ENCODE peak calls at places on chromosomes 13 and 19, in seven cellular contexts. One of them, this sample, is unnamed. For H3K4me1, the result is how much of the 10 kb centered on the place peaks cover.

GRCh38 chr13:95050800-95051620 is 250.2 kb downstream of the ABCC4 start:
- DNase-seq in tibial nerve: no peak
- DNase-seq in heart right ventricle: no peak
- DNase-seq in thoracic aorta: no peak
- DNase-seq in neural progenitor cell: no peak
- DNase-seq in tibial artery: no peak
- DNase-seq in left ventricle myocardium inferior: no peak
- DNase-seq in this sample: no peak

GRCh38 chr13:21528616-21529015 is 69.5 kb upstream of the ZDHHC20 start:
- DNase-seq in tibial artery: no peak
- DNase-seq in tibial nerve: no peak
- DNase-seq in thoracic aorta: no peak
- DNase-seq in neural progenitor cell: no peak
- DNase-seq in heart right ventricle: no peak
- DNase-seq in left ventricle myocardium inferior: no peak
- DNase-seq in this sample: no peak

GRCh38 chr19:56765107-56765506 is 75.4 kb downstream of the PEG3 start:
- DNase-seq in thoracic aorta: no peak
- DNase-seq in neural progenitor cell: no peak
- DNase-seq in tibial nerve: no peak
- DNase-seq in heart right ventricle: peak
- DNase-seq in left ventricle myocardium inferior: peak
- DNase-seq in tibial artery: peak
- DNase-seq in this sample: no peak

GRCh38 chr13:97224544-97225324 is 2.6 kb downstream of the MBNL2 start:
- DNase-seq in thoracic aorta: no peak
- DNase-seq in left ventricle myocardium inferior: no peak
- DNase-seq in heart right ventricle: no peak
- DNase-seq in tibial artery: no peak
- DNase-seq in neural progenitor cell: no peak
- DNase-seq in tibial nerve: peak
- DNase-seq in this sample: peak

GRCh38 chr19:51735759-51736449 is 12.1 kb upstream of the HAS1 start:
- DNase-seq in left ventricle myocardium inferior: peak
- DNase-seq in neural progenitor cell: no peak
- DNase-seq in tibial nerve: peak
- DNase-seq in tibial artery: peak
- DNase-seq in heart right ventricle: peak
- DNase-seq in thoracic aorta: peak
- DNase-seq in this sample: peak

GRCh38 chr13:112978561-112979405 is 9.8 kb downstream of the MCF2L start:
- DNase-seq in thoracic aorta: no peak
- DNase-seq in left ventricle myocardium inferior: peak
- DNase-seq in tibial artery: no peak
- DNase-seq in tibial nerve: no peak
- DNase-seq in heart right ventricle: peak
- DNase-seq in neural progenitor cell: no peak
- DNase-seq in this sample: no peak

GRCh38 chr19:35657904-35658700 is 8.2 kb upstream of the UPK1A start:
- DNase-seq in tibial nerve: no peak
- DNase-seq in tibial artery: no peak
- DNase-seq in heart right ventricle: no peak
- DNase-seq in thoracic aorta: no peak
- DNase-seq in neural progenitor cell: no peak
- DNase-seq in left ventricle myocardium inferior: no peak
- DNase-seq in this sample: no peak

GRCh38 chr13:36282818-36283432 is 14.7 kb downstream of the CCDC169 start:
- DNase-seq in heart right ventricle: no peak
- DNase-seq in neural progenitor cell: peak
- DNase-seq in thoracic aorta: no peak
- DNase-seq in tibial artery: no peak
- DNase-seq in left ventricle myocardium inferior: no peak
- DNase-seq in tibial nerve: no peak
- DNase-seq in this sample: no peak

GRCh38 chr13:113050856-113051431 is 54.6 kb upstream of the F7 start:
- DNase-seq in left ventricle myocardium inferior: no peak
- DNase-seq in heart right ventricle: no peak
- DNase-seq in tibial nerve: no peak
- DNase-seq in neural progenitor cell: no peak
- DNase-seq in tibial artery: no peak
- DNase-seq in thoracic aorta: no peak
- DNase-seq in this sample: peak

GRCh38 chr19:1275976-1276619 is 768 bp downstream of the FAM174C start:
- DNase-seq in heart right ventricle: no peak
- DNase-seq in tibial nerve: no peak
- DNase-seq in neural progenitor cell: no peak
- DNase-seq in left ventricle myocardium inferior: no peak
- DNase-seq in thoracic aorta: no peak
- DNase-seq in tibial artery: no peak
- DNase-seq in this sample: no peak

GRCh38 chr19:33646306-33646705 is 24.6 kb downstream of the CHST8 start:
- DNase-seq in neural progenitor cell: no peak
- DNase-seq in tibial artery: no peak
- DNase-seq in left ventricle myocardium inferior: no peak
- DNase-seq in heart right ventricle: no peak
- DNase-seq in thoracic aorta: no peak
- DNase-seq in tibial nerve: no peak
- DNase-seq in this sample: peak

GRCh38 chr19:55283548-55284393 is at the start of gene BRSK1:
- DNase-seq in heart right ventricle: peak
- DNase-seq in thoracic aorta: no peak
- DNase-seq in left ventricle myocardium inferior: peak
- DNase-seq in neural progenitor cell: peak
- DNase-seq in tibial nerve: no peak
- DNase-seq in tibial artery: no peak
- DNase-seq in this sample: no peak

GRCh38 chr13:42041684-42042035 is 6.8 kb upstream of the DGKH start:
- DNase-seq in tibial artery: peak
- DNase-seq in thoracic aorta: peak
- DNase-seq in tibial nerve: peak
- DNase-seq in heart right ventricle: peak
- DNase-seq in left ventricle myocardium inferior: peak
- DNase-seq in neural progenitor cell: peak
- DNase-seq in this sample: no peak

GRCh38 chr19:44345969-44346368 is 10.5 kb downstream of the ZNF112 start:
- DNase-seq in tibial nerve: no peak
- DNase-seq in neural progenitor cell: no peak
- DNase-seq in thoracic aorta: no peak
- DNase-seq in heart right ventricle: peak
- DNase-seq in left ventricle myocardium inferior: no peak
- DNase-seq in tibial artery: no peak
- DNase-seq in this sample: no peak

GRCh38 chr13:97417698-97418097 is 16.3 kb upstream of the RAP2A start:
- DNase-seq in neural progenitor cell: no peak
- DNase-seq in tibial artery: no peak
- DNase-seq in tibial nerve: no peak
- DNase-seq in left ventricle myocardium inferior: no peak
- DNase-seq in heart right ventricle: no peak
- DNase-seq in thoracic aorta: no peak
- DNase-seq in this sample: no peak

GRCh38 chr19:49056101-49056901 is 1.2 kb downstream of the CGB7 start:
- DNase-seq in tibial artery: peak
- DNase-seq in thoracic aorta: no peak
- DNase-seq in neural progenitor cell: peak
- DNase-seq in tibial nerve: peak
- DNase-seq in left ventricle myocardium inferior: peak
- DNase-seq in heart right ventricle: peak
- DNase-seq in this sample: no peak

GRCh38 chr19:14544977-14545715 is 15.8 kb downstream of the TECR start:
- DNase-seq in neural progenitor cell: no peak
- DNase-seq in tibial artery: no peak
- DNase-seq in heart right ventricle: peak
- DNase-seq in thoracic aorta: no peak
- DNase-seq in left ventricle myocardium inferior: peak
- DNase-seq in tibial nerve: no peak
- DNase-seq in this sample: peak

GRCh38 chr13:71830736-71831135 is 36.3 kb downstream of the DACH1 start:
- DNase-seq in tibial nerve: no peak
- DNase-seq in neural progenitor cell: no peak
- DNase-seq in tibial artery: no peak
- DNase-seq in thoracic aorta: no peak
- DNase-seq in left ventricle myocardium inferior: no peak
- DNase-seq in heart right ventricle: no peak
- DNase-seq in this sample: no peak

GRCh38 chr13:101985321-101985720 is 416.5 kb downstream of the FGF14 start:
- DNase-seq in left ventricle myocardium inferior: no peak
- DNase-seq in thoracic aorta: no peak
- DNase-seq in tibial nerve: no peak
- DNase-seq in tibial artery: no peak
- DNase-seq in heart right ventricle: no peak
- DNase-seq in neural progenitor cell: no peak
- DNase-seq in this sample: no peak

GRCh38 chr13:41588899-41589298 is 131.5 kb downstream of the RGCC start:
- DNase-seq in tibial nerve: no peak
- DNase-seq in neural progenitor cell: no peak
- DNase-seq in tibial artery: no peak
- DNase-seq in heart right ventricle: no peak
- DNase-seq in left ventricle myocardium inferior: no peak
- DNase-seq in thoracic aorta: no peak
- DNase-seq in this sample: no peak

GRCh38 chr19:34499155-34499834 is 17.7 kb downstream of the WTIP start:
- DNase-seq in tibial nerve: no peak
- DNase-seq in tibial artery: no peak
- DNase-seq in left ventricle myocardium inferior: no peak
- DNase-seq in neural progenitor cell: no peak
- DNase-seq in thoracic aorta: no peak
- DNase-seq in heart right ventricle: no peak
- DNase-seq in this sample: peak

GRCh38 chr19:47766670-47767069 is 11.8 kb upstream of the SELENOW start:
- DNase-seq in tibial nerve: no peak
- DNase-seq in thoracic aorta: no peak
- DNase-seq in tibial artery: no peak
- DNase-seq in heart right ventricle: no peak
- DNase-seq in neural progenitor cell: no peak
- DNase-seq in left ventricle myocardium inferior: no peak
- DNase-seq in this sample: no peak

GRCh38 chr13:83622422-83622784 is 259.9 kb downstream of the SLITRK1 start:
- DNase-seq in heart right ventricle: no peak
- DNase-seq in thoracic aorta: no peak
- DNase-seq in left ventricle myocardium inferior: no peak
- DNase-seq in tibial artery: no peak
- DNase-seq in tibial nerve: no peak
- DNase-seq in neural progenitor cell: no peak
- DNase-seq in this sample: no peak

DNA sequence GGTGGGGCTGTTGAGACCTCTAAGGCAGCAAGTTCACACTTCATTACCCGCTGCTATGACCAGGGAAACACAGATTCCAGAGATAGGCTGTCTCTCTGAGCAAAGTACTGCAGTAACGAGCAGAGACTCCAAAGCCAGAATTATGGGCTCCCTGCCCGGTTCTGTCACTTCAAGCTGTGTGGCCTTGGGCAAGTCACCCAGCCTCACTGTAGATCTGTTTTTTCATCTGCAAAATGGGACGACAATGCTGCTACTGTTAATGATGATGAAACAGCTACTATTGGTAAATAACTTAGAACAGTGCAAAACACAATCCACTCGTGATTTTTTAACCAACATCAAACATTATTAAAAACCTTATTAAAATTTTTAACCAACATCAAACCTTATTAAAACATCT is 184.0 kb downstream of the USP12 start:
- DNase-seq in heart right ventricle: no peak
- DNase-seq in tibial artery: no peak
- DNase-seq in neural progenitor cell: no peak
- DNase-seq in tibial nerve: no peak
- DNase-seq in left ventricle myocardium inferior: no peak
- DNase-seq in thoracic aorta: no peak
- DNase-seq in this sample: no peak
- H3K4me1 ChIP-seq in heart right ventricle: under half
- H3K4me1 ChIP-seq in tibial artery: under half
- H3K4me1 ChIP-seq in neural progenitor cell: under half
- H3K4me1 ChIP-seq in tibial nerve: under half
- H3K4me1 ChIP-seq in left ventricle myocardium inferior: under half
- H3K4me1 ChIP-seq in thoracic aorta: under half
- H3K4me1 ChIP-seq in this sample: under half

GRCh38 chr13:48502601-48503319 is 30.1 kb downstream of the RCBTB2 start:
- DNase-seq in heart right ventricle: no peak
- DNase-seq in neural progenitor cell: no peak
- DNase-seq in tibial artery: no peak
- DNase-seq in left ventricle myocardium inferior: no peak
- DNase-seq in tibial nerve: no peak
- DNase-seq in thoracic aorta: no peak
- DNase-seq in this sample: no peak
- H3K4me1 ChIP-seq in heart right ventricle: under half
- H3K4me1 ChIP-seq in neural progenitor cell: under half
- H3K4me1 ChIP-seq in tibial artery: under half
- H3K4me1 ChIP-seq in left ventricle myocardium inferior: under half
- H3K4me1 ChIP-seq in tibial nerve: under half
- H3K4me1 ChIP-seq in thoracic aorta: under half
- H3K4me1 ChIP-seq in this sample: under half

DNA sequence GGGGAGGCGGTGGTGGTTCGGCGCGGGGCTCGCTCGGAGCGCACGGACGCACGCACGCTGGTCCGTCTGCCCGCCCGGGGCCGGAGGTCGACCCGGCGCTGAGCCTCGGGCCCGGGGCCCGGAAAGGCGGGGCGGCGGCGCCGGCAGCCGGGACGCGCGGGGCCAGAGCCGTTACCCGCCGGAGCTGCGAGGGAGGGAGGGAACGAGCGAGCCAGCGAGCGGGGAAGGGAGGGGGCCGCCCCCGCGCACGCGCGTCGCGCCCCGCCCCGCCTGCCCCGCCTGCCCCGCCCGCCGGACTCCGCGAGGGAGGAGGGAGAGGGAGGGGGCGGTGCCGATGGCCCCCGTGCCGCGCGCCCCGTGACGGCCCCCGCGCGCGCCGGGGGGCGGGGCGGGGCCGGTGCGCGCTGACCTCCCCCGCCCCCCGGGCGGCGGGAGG is 15.0 kb downstream of the CIC start:
- DNase-seq in left ventricle myocardium inferior: peak
- DNase-seq in neural progenitor cell: peak
- DNase-seq in tibial nerve: peak
- DNase-seq in thoracic aorta: no peak
- DNase-seq in tibial artery: peak
- DNase-seq in heart right ventricle: peak
- DNase-seq in this sample: peak
- H3K4me1 ChIP-seq in left ventricle myocardium inferior: half or more
- H3K4me1 ChIP-seq in neural progenitor cell: under half
- H3K4me1 ChIP-seq in tibial nerve: half or more
- H3K4me1 ChIP-seq in thoracic aorta: half or more
- H3K4me1 ChIP-seq in tibial artery: under half
- H3K4me1 ChIP-seq in heart right ventricle: half or more
- H3K4me1 ChIP-seq in this sample: half or more

DNA sequence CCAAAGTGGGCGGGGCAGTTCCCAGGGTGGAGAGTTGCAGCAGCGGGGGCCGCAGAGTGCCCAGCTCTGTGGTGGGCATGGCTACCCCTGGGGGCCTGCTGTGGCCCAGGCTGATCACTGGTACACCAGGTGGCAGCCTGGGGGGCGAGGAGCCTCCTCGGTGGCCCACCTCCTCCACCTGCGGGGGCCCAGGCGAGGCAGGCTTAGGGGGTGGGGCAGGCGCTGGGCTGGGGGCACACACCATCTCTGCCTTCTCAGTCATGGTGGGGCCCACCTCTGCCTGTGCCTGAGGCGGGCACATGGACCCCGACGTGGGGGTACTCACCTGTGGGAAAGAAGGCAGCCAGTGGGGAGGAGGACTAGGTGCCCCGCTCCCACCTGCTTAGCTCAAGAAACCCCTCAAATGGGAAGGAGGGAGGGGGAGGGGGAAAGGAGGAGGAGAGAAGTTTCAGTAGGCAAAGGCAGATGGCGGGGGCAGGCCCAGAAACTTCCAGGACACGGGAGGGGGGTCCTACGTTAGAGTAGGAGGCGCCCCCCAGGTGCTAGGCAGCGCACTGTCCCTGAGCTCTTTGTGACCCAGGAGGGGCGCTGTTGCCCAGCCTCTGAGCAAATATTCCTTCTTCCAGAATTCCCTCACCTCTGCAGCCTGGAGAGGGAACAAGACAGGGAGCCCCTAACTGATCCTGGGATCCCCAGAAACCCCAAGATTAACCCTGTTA is 1.6 kb downstream of the LYL1 start:
- DNase-seq in thoracic aorta: no peak
- DNase-seq in left ventricle myocardium inferior: no peak
- DNase-seq in tibial artery: peak
- DNase-seq in neural progenitor cell: no peak
- DNase-seq in tibial nerve: no peak
- DNase-seq in heart right ventricle: no peak
- DNase-seq in this sample: no peak
- H3K4me1 ChIP-seq in thoracic aorta: half or more
- H3K4me1 ChIP-seq in left ventricle myocardium inferior: half or more
- H3K4me1 ChIP-seq in tibial artery: under half
- H3K4me1 ChIP-seq in neural progenitor cell: under half
- H3K4me1 ChIP-seq in tibial nerve: under half
- H3K4me1 ChIP-seq in heart right ventricle: half or more
- H3K4me1 ChIP-seq in this sample: half or more